ENCODE peak calls at places on chromosomes 6 and 20, in seven cellular contexts. F, M, X, O, W, P and V are unnamed samples.

GRCh38 chr20:10466325-10466724 is 31.2 kb downstream of the SLX4IP start:
- DNase-seq in F (no peak), M (no peak), X (no peak), O (no peak), W (no peak), P (no peak), V (no peak)

GRCh38 chr6:145626857-145627256 is 108.5 kb downstream of the EPM2A start:
- DNase-seq in F (no peak), M (no peak), X (no peak), O (peak), W (no peak), P (no peak), V (no peak)

GRCh38 chr6:138692058-138692977 is 81.3 kb upstream of the CCDC28A start:
- DNase-seq in F (peak), M (peak), X (peak), O (no peak), W (peak), P (peak), V (peak)

GRCh38 chr6:2931970-2932748 is 29.1 kb upstream of the SERPINB9 start:
- DNase-seq in F (peak), M (peak), X (peak), O (peak), W (peak), P (peak), V (no peak)

GRCh38 chr6:110181131-110182027 is 1.2 kb downstream of the CDC40 start:
- DNase-seq in F (no peak), M (no peak), X (peak), O (no peak), W (no peak), P (no peak), V (no peak)

GRCh38 chr6:116229287-116229913 is 24.5 kb downstream of the TSPYL4 start:
- DNase-seq in F (no peak), M (peak), X (no peak), O (peak), W (peak), P (peak), V (peak)

GRCh38 chr20:52724586-52724985 is 247.6 kb upstream of the TSHZ2 start:
- DNase-seq in F (no peak), M (no peak), X (no peak), O (no peak), W (no peak), P (no peak), V (no peak)

GRCh38 chr6:157464653-157465535 is 83.9 kb downstream of the ZDHHC14 start:
- DNase-seq in F (no peak), M (no peak), X (no peak), O (no peak), W (no peak), P (no peak), V (no peak)

GRCh38 chr20:48149887-48150286 is 364.6 kb upstream of the SULF2 start:
- DNase-seq in F (no peak), M (no peak), X (no peak), O (no peak), W (no peak), P (no peak), V (no peak)

GRCh38 chr6:27154696-27155095 is 92.8 kb upstream of the PRSS16 start:
- DNase-seq in F (no peak), M (no peak), X (no peak), O (no peak), W (no peak), P (no peak), V (no peak)

GRCh38 chr6:119349041-119349340 is 570 bp downstream of the MAN1A1 start:
- DNase-seq in F (no peak), M (no peak), X (no peak), O (no peak), W (no peak), P (no peak), V (no peak)

GRCh38 chr6:125658125-125658524 is 91.3 kb upstream of the HEY2 start:
- DNase-seq in F (no peak), M (no peak), X (no peak), O (no peak), W (no peak), P (no peak), V (no peak)